ENCODE peak calls at places on chromosome 14, in seven cellular contexts. Z is cardiac fibroblast, X is IMR-90, D is PC-9, S is astrocyte of the cerebellum, M is A673, I is AG04450. U is an unnamed sample.

GRCh38 chr14:89330236-89331002 is 86.6 kb downstream of the FOXN3 start:
- DNase-seq in I (peak), Z (peak), X (peak), M (no peak), D (no peak), S (peak), U (peak)

GRCh38 chr14:105439710-105440553 is 20.3 kb downstream of the MTA1 start:
- DNase-seq in I (no peak), Z (peak), X (no peak), D (no peak), S (no peak), M (peak), U (no peak)

GRCh38 chr14:35858521-35859209 is 32.5 kb downstream of the BRMS1L start:
- DNase-seq in D (no peak), S (no peak), M (no peak), I (no peak), X (peak), Z (peak), U (peak)

GRCh38 chr14:66643344-66643743 is 135.4 kb downstream of the GPHN start:
- DNase-seq in X (peak), S (no peak), M (no peak), D (no peak), I (no peak), Z (no peak), U (peak)

GRCh38 chr14:96071561-96071960 is 32.4 kb downstream of the C14orf132 start:
- DNase-seq in M (no peak), X (no peak), D (no peak), I (no peak), S (no peak), Z (no peak), U (no peak)

GRCh38 chr14:68466491-68466977 is 326.3 kb downstream of the ZFP36L1 start:
- DNase-seq in M (no peak), I (peak), Z (peak), D (peak), S (peak), X (peak), U (peak)

GRCh38 chr14:52124791-52125661 is 56.2 kb upstream of the NID2 start:
- DNase-seq in M (peak), Z (peak), D (peak), S (no peak), I (no peak), X (peak), U (peak)

GRCh38 chr14:54730156-54730961 is 163.4 kb downstream of the SAMD4A start:
- DNase-seq in D (peak), X (peak), S (peak), I (no peak), M (no peak), Z (peak), U (peak)

GRCh38 chr14:25150934-25151790 is 101.2 kb upstream of the STXBP6 start:
- DNase-seq in M (peak), Z (peak), X (peak), D (peak), I (no peak), S (peak), U (peak)

GRCh38 chr14:24284501-24285035 is 13.2 kb upstream of the RABGGTA start:
- DNase-seq in S (no peak), M (no peak), I (no peak), X (no peak), D (no peak), Z (no peak), U (no peak)

GRCh38 chr14:67589212-67589770 is 10.8 kb downstream of the PIGH start:
- DNase-seq in D (no peak), M (no peak), Z (no peak), X (no peak), S (no peak), I (no peak), U (no peak)

GRCh38 chr14:26597136-26598080 is at the start of gene NOVA1:
- DNase-seq in M (no peak), D (no peak), S (no peak), X (no peak), I (no peak), Z (peak), U (peak)

GRCh38 chr14:104399432-104400155 is 180.0 kb upstream of the C14orf180 start:
- DNase-seq in M (no peak), I (no peak), Z (no peak), S (no peak), X (no peak), D (no peak), U (no peak)

GRCh38 chr14:103091041-103091882 is 3.3 kb upstream of the EXOC3L4 start:
- DNase-seq in D (peak), S (no peak), X (peak), Z (peak), I (no peak), M (peak), U (peak)

GRCh38 chr14:103220134-103220981 is 97.1 kb downstream of the TNFAIP2 start:
- DNase-seq in S (no peak), M (no peak), I (no peak), Z (no peak), D (no peak), X (no peak), U (no peak)

GRCh38 chr14:50342211-50343080 is 30.3 kb downstream of the DMAC2L start:
- DNase-seq in Z (peak), S (peak), D (no peak), X (peak), I (no peak), M (peak), U (peak)

DNA sequence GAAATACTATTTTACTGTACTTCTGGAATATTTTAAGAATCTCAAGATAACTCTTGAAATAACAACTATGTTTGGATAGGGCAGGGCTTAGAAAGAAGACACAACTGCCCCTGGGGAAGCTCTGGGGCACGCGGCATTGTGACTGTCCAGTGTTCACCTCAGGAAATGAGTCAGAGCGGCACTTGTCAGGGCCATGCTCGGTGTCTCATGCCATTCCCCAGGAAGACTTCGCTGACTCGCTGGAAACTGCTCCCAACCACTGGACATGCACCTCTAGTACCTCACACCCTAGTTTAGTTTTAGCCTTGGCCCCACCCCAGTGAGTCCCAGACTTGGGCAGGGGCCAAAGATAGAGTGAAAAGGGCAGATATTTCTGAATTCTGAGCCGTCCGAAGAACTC is 192.0 kb downstream of the TTC7B start:
- DNase-seq in D (peak), X (peak), I (no peak), M (no peak), S (no peak), Z (no peak), U (peak)
- H3K4me3 ChIP-seq in D (no peak), X (no peak), I (no peak), M (no peak), S (no peak), Z (no peak), U (no peak)

GRCh38 chr14:61326847-61327246 is 5.5 kb downstream of the PRKCH start:
- DNase-seq in D (no peak), X (no peak), Z (peak), I (no peak), M (peak), S (no peak), U (peak)
- H3K4me3 ChIP-seq in D (no peak), X (no peak), Z (no peak), I (no peak), M (no peak), S (no peak), U (no peak)

DNA sequence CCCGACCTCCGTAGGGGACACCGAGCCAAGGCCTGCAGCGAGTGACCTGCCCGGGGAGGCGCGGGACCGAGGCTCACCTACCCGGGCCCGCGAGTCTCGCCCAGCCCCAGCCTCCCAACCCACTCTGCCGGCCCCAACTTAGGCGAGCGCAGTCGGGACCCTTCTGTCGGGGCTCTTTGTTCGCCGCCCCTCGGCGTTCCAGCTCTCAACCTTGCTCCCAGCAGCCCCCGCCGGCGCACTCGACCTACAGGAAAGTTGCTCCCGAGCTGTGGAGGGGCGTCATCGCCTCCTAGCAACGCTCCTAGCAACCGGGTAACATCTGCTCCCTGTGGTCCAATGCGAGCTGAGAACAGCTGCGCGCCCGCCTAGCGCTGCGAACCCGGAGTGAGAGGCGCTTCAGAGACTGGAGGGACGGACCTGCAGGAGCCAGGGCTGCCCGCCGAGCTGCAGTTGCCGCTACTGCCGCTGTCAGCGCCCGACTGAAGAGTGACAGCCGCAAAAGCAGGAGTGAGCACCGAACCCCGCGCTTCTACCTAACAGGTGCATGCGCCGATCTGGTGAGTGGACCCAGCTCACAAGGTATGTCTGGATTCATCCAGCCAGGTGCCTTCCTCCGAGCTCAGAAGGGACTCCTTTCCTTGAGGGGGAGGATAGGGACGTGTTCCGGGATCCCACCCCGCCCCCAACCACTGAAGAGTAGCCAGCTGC is 354.9 kb downstream of the SNAPC1 start:
- DNase-seq in Z (peak), X (peak), I (peak), M (peak), D (no peak), S (peak), U (peak)
- H3K4me3 ChIP-seq in Z (peak), X (peak), I (peak), M (peak), D (no peak), S (peak), U (no peak)

GRCh38 chr14:100223332-100224171 is 15.4 kb upstream of the YY1 start:
- DNase-seq in Z (no peak), D (no peak), I (no peak), S (no peak), M (no peak), X (peak), U (no peak)
- H3K4me3 ChIP-seq in Z (no peak), D (no peak), I (no peak), S (no peak), M (no peak), X (no peak), U (no peak)

DNA sequence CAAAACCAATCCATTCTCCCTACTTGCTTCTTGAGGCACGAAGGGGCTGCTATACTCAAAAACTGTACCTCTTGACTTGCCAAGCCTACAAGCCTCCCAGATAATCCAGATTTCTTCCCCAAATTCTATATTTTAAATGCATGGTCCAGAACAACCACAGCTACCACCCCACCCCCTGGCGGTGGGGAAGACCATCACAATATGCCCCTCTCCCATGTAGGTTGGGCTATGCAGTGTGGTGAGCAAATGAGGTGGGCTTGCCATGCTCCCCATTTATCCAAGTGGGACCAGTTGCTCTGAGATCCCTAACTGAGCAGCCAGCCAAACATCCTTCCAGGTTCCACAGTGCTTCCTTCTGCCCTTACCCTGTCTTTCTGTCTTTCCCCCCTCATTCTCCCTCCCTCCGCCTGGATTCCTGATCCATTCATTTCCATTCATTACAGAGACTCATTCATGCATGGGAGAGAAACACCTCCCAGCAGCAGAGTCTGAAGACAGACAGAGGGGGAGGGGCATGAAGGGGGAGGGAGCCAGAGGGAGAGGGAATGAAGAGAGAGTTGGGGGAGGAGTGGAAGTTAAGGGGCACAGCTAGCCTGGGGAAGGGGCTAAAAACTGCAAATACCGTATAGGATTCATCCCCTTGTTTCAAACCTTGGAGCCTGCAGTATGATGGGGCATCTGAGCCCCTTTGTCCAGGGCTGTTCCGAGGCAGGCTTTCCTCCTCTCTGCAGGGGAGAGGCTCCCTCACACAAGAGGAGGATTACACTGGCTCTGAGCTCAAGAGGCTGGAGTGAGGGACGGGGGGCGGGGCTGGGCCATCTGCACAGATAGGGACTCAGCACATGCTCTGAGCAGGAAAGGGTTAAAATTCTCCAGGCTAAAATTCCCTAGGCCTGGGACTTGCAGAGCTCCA is 4.4 kb downstream of the ZNF219 start:
- DNase-seq in X (no peak), I (no peak), S (no peak), M (peak), D (no peak), Z (no peak), U (no peak)
- H3K4me3 ChIP-seq in X (no peak), I (no peak), S (no peak), M (peak), D (no peak), Z (no peak), U (no peak)

DNA sequence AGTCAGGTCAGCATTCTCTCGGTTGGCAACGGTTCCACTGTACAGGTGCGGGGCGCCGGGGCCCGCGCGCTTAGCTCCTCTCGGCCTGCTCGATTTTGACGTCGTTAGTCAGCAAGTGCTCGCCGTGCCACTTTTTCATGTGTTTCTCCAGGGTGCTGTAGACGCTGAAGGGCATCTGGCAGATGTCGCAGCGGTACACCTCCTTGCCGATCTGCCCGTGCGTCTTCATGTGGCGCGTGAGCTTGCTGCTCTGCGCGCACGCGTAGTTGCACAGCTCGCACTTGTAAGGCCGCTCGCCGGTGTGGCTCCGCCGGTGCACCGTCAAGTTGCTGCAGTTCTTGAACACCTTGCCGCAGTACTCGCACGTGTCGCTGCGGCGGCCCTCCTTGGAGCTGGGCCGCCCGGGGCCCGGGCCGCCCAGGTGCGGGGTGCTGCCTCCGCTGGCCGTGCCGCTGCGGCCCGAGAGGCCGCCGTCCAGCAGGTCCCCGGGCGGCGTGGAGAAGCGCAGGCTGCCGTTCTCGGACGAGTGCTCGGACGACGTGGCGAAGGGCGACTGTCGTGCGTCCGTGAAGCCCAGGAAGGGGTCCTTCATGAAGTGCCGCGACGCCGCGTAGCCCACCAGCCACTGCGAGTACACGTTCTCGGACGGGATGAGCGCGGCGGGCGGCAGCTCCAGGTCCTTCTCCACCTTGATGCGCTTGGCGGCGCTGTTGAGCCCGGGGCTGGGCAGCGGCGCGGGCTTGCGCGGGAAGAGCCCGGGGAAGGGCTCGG is 97.7 kb downstream of the BCL11B start:
- DNase-seq in S (no peak), M (no peak), X (no peak), D (no peak), Z (no peak), I (no peak), U (no peak)
- H3K4me3 ChIP-seq in S (no peak), M (no peak), X (no peak), D (no peak), Z (no peak), I (no peak), U (no peak)

DNA sequence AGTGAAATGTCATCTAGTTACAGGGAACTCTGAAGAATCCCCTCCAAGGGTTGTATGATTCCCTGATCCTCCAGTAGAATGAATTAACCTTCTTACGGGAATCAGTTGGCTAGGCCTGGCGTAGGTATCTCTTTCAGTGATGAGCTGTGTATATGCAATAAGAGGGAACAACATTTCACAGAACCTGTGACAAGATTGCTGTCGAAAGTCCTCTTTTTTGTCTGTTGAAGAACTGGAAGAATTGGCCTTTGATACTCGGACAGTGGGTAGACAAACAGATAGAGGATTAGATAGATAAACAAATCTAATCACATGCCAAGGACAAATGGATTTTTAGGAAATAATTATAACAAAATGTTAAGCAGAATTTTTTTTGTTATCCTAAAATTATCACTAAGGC is 184.6 kb downstream of the MDGA2 start:
- DNase-seq in Z (no peak), S (no peak), M (no peak), D (no peak), X (no peak), I (no peak), U (no peak)
- H3K4me3 ChIP-seq in Z (no peak), S (no peak), M (no peak), D (no peak), X (no peak), I (no peak), U (no peak)

DNA sequence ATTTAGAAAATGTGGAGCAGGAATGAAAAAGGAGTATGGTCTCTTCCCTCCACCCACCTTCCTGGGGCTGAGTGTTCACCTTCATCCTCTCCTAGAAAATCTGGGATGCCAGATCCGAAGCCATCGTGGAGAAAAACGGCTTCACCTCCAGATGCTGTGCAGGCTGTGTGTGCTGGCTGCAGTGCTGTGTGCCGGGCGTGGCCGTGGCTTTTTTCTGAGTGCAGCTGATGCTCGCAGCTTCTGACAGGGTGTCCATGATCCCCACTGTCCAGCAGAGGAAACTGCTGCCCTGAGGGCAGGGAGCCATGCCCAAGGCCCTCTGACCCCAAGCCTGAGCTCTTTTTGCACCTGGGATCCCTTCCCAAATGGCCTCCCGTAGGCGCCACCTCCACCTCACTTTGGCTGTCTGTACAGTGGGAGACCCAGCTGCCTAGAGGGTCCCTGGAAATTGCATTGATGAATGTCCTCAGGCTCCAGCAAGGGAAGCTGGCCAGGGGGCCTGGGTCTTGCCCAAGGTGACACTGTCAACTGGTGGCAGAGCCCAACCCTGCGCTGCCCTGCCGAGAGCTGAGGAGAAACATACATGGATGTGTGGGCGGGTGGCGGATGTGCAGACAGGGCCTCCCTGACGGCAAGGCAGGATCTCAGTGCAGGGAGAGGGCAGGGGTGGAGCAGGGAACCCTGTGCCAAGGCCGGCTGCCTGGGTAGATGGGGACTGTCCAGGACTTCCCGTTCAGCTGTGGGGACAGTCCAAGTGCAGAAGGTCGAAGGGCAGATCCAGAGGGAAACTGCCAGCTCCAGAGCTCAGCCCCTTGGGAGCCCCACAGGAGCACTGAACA is 53.4 kb downstream of the BEGAIN start:
- DNase-seq in X (no peak), S (no peak), I (no peak), D (no peak), Z (peak), M (no peak), U (no peak)
- H3K4me3 ChIP-seq in X (no peak), S (no peak), I (no peak), D (no peak), Z (no peak), M (no peak), U (no peak)

U was measured in fibroblast of pulmonary artery.